ENCODE peak calls at places on chromosomes 3 and 15, in five cellular contexts. F, D, R, X and U are unnamed samples.

GRCh38 chr3:21798689-21799088 is 47.7 kb upstream of the ZNF385D start:
- DNase-seq in F (no peak), D (no peak), R (no peak), X (no peak), U (no peak)

GRCh38 chr3:15877813-15878212 is 80.0 kb upstream of the ANKRD28 start:
- DNase-seq in F (no peak), D (no peak), R (no peak), X (no peak), U (no peak)

GRCh38 chr3:29937185-29937584 is 656.3 kb downstream of the RBMS3 start:
- DNase-seq in F (no peak), D (no peak), R (no peak), X (no peak), U (peak)

GRCh38 chr3:126971891-126972351 is 11.0 kb upstream of the PLXNA1 start:
- DNase-seq in F (no peak), D (peak), R (peak), X (peak), U (no peak)

GRCh38 chr3:50303038-50303815 is at the start of gene HYAL1:
- DNase-seq in F (no peak), D (peak), R (peak), X (peak), U (no peak)

GRCh38 chr15:63061971-63062370 is 19.4 kb downstream of the TPM1 start:
- DNase-seq in F (no peak), D (no peak), R (no peak), X (no peak), U (no peak)

GRCh38 chr3:78900426-78900825 is 867.4 kb downstream of the ROBO1 start:
- DNase-seq in F (no peak), D (no peak), R (no peak), X (no peak), U (no peak)

GRCh38 chr15:62878070-62878469 is 164.5 kb upstream of the TPM1 start:
- DNase-seq in F (no peak), D (peak), R (no peak), X (no peak), U (no peak)

GRCh38 chr3:194043516-194043915 is 92.4 kb upstream of the HES1 start:
- DNase-seq in F (no peak), D (no peak), R (no peak), X (no peak), U (no peak)

GRCh38 chr15:81939604-81940440 is 106.0 kb downstream of the MEX3B start:
- DNase-seq in F (no peak), D (peak), R (no peak), X (no peak), U (peak)

GRCh38 chr15:37872661-37873060 is 61.8 kb upstream of the TMCO5A start:
- DNase-seq in F (no peak), D (no peak), R (no peak), X (no peak), U (no peak)

GRCh38 chr3:127809611-127810010 is 12.7 kb downstream of the MGLL start:
- DNase-seq in F (no peak), D (no peak), R (no peak), X (no peak), U (no peak)

GRCh38 chr3:165196577-165197561 is 685 bp upstream of the SLITRK3 start:
- DNase-seq in F (no peak), D (peak), R (peak), X (no peak), U (no peak)

GRCh38 chr3:143078883-143079282 is 40.7 kb upstream of the CHST2 start:
- DNase-seq in F (no peak), D (no peak), R (no peak), X (no peak), U (peak)

GRCh38 chr3:123229145-123229544 is 27.4 kb downstream of the SEC22A start:
- DNase-seq in F (no peak), D (no peak), R (no peak), X (no peak), U (no peak)

GRCh38 chr3:113531826-113532697 is at the start of gene SIDT1:
- DNase-seq in F (no peak), D (peak), R (no peak), X (peak), U (no peak)

GRCh38 chr3:134030801-134031619 is 1.3 kb upstream of the SLCO2A1 start:
- DNase-seq in F (no peak), D (no peak), R (no peak), X (no peak), U (no peak)

GRCh38 chr3:134029256-134029733 is 430 bp downstream of the SLCO2A1 start:
- DNase-seq in F (no peak), D (no peak), R (no peak), X (no peak), U (peak)

GRCh38 chr3:134030382-134030753 is 643 bp upstream of the SLCO2A1 start:
- DNase-seq in F (no peak), D (peak), R (no peak), X (no peak), U (no peak)

GRCh38 chr3:134028486-134029255 is 1.1 kb downstream of the SLCO2A1 start:
- DNase-seq in F (no peak), D (peak), R (no peak), X (no peak), U (no peak)

DNA sequence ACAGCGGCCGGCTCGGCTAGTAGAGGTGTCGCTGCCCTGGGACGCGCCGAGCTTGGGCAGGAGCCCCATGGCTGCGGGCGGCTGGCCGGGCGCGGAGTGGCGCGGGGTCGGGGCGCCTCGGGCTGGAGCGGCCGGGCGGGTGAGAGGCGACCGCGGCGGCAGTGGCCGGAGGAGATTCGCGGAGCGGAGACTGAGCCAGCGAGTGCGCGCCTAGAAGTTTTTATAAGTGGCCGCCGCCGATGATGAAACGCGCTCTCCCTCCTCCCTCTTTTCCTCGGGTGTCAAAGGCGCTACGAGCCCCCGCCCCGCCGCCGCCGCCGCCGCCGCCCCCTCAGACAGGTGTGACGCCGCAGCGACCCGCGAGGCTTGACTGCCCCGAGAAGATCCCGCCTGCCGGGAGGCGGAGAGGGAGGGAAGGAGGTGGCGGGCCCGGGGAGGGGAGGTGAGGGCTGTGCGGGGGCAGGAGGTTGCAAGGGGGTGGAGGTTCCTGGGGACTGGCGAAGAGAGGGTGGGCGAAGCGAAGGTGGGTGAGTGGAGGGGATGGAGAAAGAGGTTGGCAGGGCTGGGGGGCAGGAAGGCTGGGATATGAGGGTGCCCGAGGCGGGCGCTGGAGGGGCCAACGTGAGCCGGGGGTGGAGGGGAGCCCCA is at the start of gene SLCO2A1:
- DNase-seq in F (no peak), D (peak), R (peak), X (peak), U (peak)
- H3K27ac ChIP-seq in F (peak), D (no peak), R (peak), X (peak), U (peak)

GRCh38 chr15:72168833-72169232 is 28.8 kb downstream of the GRAMD2A start:
- DNase-seq in F (no peak), D (no peak), R (no peak), X (peak), U (no peak)
- H3K27ac ChIP-seq in F (peak), D (no peak), R (peak), X (no peak), U (peak)

GRCh38 chr3:150544726-150545125 is 1.6 kb downstream of the SERP1 start:
- DNase-seq in F (no peak), D (no peak), R (no peak), X (no peak), U (no peak)

GRCh38 chr3:150543128-150543527 is 3.2 kb downstream of the SERP1 start:
- DNase-seq in F (no peak), D (no peak), R (no peak), X (no peak), U (no peak)

GRCh38 chr3:150543531-150543930 is 2.8 kb downstream of the SERP1 start:
- DNase-seq in F (no peak), D (no peak), R (no peak), X (no peak), U (no peak)

GRCh38 chr3:150545419-150546225 is 674 bp downstream of the SERP1 start:
- DNase-seq in F (no peak), D (no peak), R (no peak), X (peak), U (peak)

DNA sequence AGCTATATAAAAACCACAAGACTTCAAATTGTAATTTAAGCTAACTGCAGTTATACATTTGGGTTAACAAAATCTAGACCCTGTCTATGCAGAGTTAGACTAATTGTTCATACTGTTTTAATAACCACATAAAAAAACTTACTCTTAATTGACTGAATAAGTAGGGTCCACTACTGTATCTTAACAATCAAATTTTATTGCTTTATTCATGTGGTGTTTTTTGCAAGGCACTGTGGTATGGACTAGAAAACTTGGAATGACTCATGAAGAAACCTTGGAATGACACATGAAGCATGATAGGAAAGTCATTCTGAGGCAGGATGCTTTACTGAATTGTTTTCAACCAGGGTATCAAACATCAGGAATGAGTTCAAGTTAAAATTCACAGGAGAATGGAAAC is 2.3 kb downstream of the SERP1 start:
- DNase-seq in F (no peak), D (no peak), R (no peak), X (no peak), U (peak)
- H3K27ac ChIP-seq in F (peak), D (no peak), R (peak), X (peak), U (no peak)

GRCh38 chr3:104885214-104885814 is 481.4 kb upstream of the ALCAM start:
- DNase-seq in F (no peak), D (no peak), R (no peak), X (no peak), U (no peak)

GRCh38 chr3:104892044-104892443 is 474.7 kb upstream of the ALCAM start:
- DNase-seq in F (no peak), D (no peak), R (no peak), X (no peak), U (no peak)

GRCh38 chr3:104887619-104888018 is 479.1 kb upstream of the ALCAM start:
- DNase-seq in F (no peak), D (no peak), R (no peak), X (no peak), U (no peak)

GRCh38 chr3:104887069-104887468 is 479.6 kb upstream of the ALCAM start:
- DNase-seq in F (no peak), D (no peak), R (no peak), X (no peak), U (no peak)

DNA sequence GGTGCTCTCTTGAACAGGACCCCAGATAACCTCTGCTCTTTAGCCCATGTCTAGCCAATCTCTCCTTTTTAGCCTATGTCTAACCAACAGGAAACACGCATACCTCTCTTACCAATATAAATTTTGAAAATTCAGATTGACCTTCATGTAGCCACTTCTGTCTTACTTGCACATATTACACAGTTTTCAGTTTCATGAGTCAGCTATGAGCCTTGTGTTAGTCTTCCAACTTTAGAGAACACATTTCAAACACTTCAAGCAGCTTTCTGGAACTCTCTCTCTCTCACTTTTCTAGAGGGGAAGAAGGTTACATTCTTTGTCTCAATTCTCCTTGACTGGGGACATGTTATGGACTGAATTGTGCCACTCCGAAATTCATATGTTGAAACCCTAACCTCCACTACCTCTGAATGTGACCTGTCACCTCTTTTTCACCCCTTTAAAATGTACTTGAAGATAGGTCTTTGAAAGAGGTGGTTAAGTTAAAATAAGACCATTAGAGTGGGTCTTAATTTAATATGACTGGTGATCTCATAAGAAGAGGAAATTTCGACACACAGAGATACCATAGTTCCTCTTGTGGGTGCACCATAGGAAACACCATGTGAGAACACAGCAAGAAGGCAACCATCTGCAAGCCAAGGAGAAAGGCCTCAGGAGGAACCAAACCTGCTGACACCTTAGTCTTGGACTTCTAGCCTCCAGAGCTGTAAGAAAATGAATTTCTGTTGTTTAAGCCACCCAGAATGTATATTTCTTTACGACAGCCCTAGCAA is 480.3 kb upstream of the ALCAM start:
- DNase-seq in F (no peak), D (no peak), R (no peak), X (no peak), U (no peak)
- H3K27ac ChIP-seq in F (no peak), D (no peak), R (no peak), X (no peak), U (no peak)

GRCh38 chr3:154122912-154123559 is 1.8 kb downstream of the ARHGEF26 start:
- DNase-seq in F (no peak), D (peak), R (no peak), X (no peak), U (no peak)
- H3K27ac ChIP-seq in F (peak), D (no peak), R (peak), X (peak), U (no peak)

GRCh38 chr3:141380987-141381386 is 12.7 kb downstream of the ZBTB38 start:
- DNase-seq in F (no peak), D (no peak), R (no peak), X (no peak), U (no peak)
- H3K27ac ChIP-seq in F (no peak), D (no peak), R (no peak), X (no peak), U (no peak)

GRCh38 chr15:90987561-90988141 is 6.7 kb downstream of the PRC1 start:
- DNase-seq in F (no peak), D (no peak), R (no peak), X (no peak), U (no peak)
- H3K27ac ChIP-seq in F (no peak), D (no peak), R (no peak), X (no peak), U (no peak)